ENCODE peak calls at places on chromosomes 12 and 14, in nine cellular contexts. T is ELF-1; F is non-pigmented ciliary epithelial cell; E is activated CD4-positive, alpha-beta T cell treated with anti-CD3 and anti-CD28 coated beads for 4 hours; X is erythroblast; Z is ovary; U is substantia nigra; S is effector memory CD8-positive, alpha-beta T cell; C is fibroblast of pulmonary artery. P is an unnamed sample.

GRCh38 chr14:50954811-50955372 is 10.6 kb upstream of the PYGL start:
- DNase-seq in T (no peak), F (peak), E (no peak), X (peak), Z (no peak), U (no peak), S (no peak), C (peak), P (peak)

GRCh38 chr14:70052990-70053389 is 135.8 kb downstream of the SLC8A3 start:
- DNase-seq in T (no peak), F (no peak), E (no peak), X (peak), Z (no peak), U (no peak), S (no peak), C (peak), P (peak)

GRCh38 chr12:31324116-31324844 is 1.7 kb downstream of the SINHCAF start:
- DNase-seq in T (peak), F (no peak), E (peak), X (peak), Z (peak), U (peak), S (peak), C (peak), P (peak)

GRCh38 chr12:87439990-87440827 is 589.0 kb downstream of the C12orf50 start:
- DNase-seq in T (peak), F (peak), E (no peak), X (no peak), Z (no peak), U (no peak), S (no peak), C (peak), P (peak)

GRCh38 chr14:51138353-51139103 is 43.6 kb upstream of the TRIM9 start:
- DNase-seq in T (no peak), F (no peak), E (no peak), X (no peak), Z (no peak), U (no peak), S (no peak), C (no peak), P (no peak)

GRCh38 chr14:32693114-32693513 is 245.6 kb upstream of the NPAS3 start:
- DNase-seq in T (no peak), F (no peak), E (no peak), X (peak), Z (no peak), U (no peak), S (no peak), C (peak), P (no peak)

GRCh38 chr12:106719879-106720278 is 54.6 kb upstream of the RIC8B start:
- DNase-seq in T (no peak), F (no peak), E (no peak), X (no peak), Z (no peak), U (no peak), S (no peak), C (no peak), P (no peak)

GRCh38 chr14:77988966-77989365 is 181.2 kb upstream of the NRXN3 start:
- DNase-seq in T (no peak), F (no peak), E (no peak), X (peak), Z (no peak), U (peak), S (no peak), C (peak), P (peak)

GRCh38 chr12:48601013-48601756 is 31.3 kb upstream of the LALBA start:
- DNase-seq in T (peak), F (peak), E (no peak), X (no peak), Z (no peak), U (no peak), S (no peak), C (peak), P (peak)

GRCh38 chr12:13362260-13362841 is 165.8 kb downstream of the EMP1 start:
- DNase-seq in T (peak), F (peak), E (no peak), X (peak), Z (no peak), U (peak), S (peak), C (peak), P (peak)

GRCh38 chr14:53793790-53794560 is 162.7 kb downstream of the BMP4 start:
- DNase-seq in T (no peak), F (no peak), E (no peak), X (no peak), Z (no peak), U (peak), S (no peak), C (peak), P (no peak)

GRCh38 chr14:75673345-75673744 is 12.3 kb downstream of the TTLL5 start:
- DNase-seq in T (no peak), F (no peak), E (no peak), X (no peak), Z (no peak), U (no peak), S (no peak), C (no peak), P (no peak)

GRCh38 chr14:51337520-51337919 is 97.5 kb downstream of the TMX1 start:
- DNase-seq in T (no peak), F (no peak), E (no peak), X (no peak), Z (no peak), U (no peak), S (no peak), C (no peak), P (no peak)

GRCh38 chr14:31461545-31461944 is 4.2 kb upstream of the DTD2 start:
- DNase-seq in T (no peak), F (no peak), E (no peak), X (no peak), Z (no peak), U (no peak), S (no peak), C (no peak), P (no peak)

GRCh38 chr14:90577661-90578282 is 180.9 kb downstream of the CALM1 start:
- DNase-seq in T (no peak), F (no peak), E (no peak), X (no peak), Z (no peak), U (peak), S (no peak), C (no peak), P (no peak)